ENCODE peak calls at places on chromosome 9, in six cellular contexts. B is GM12878, R is body of pancreas, Y is upper lobe of left lung, D is prostate gland, M is HCT116. L is an unnamed sample.

GRCh38 chr9:85258823-85259370 is 482.9 kb downstream of the AGTPBP1 start:
- DNase-seq in R (peak; percentile 68), M (peak; percentile 63), D (peak; percentile 16), B (peak; percentile 20), Y (peak; percentile 25), L (peak; percentile 46)

GRCh38 chr9:98218562-98219363 is 26.3 kb upstream of the CORO2A start:
- DNase-seq in M (no peak), Y (peak; percentile 68), R (no peak), B (no peak), D (no peak), L (no peak)

GRCh38 chr9:115992834-115993233 is 160.8 kb upstream of the PAPPA start:
- DNase-seq in Y (no peak), D (no peak), B (no peak), M (no peak), R (no peak), L (no peak)

GRCh38 chr9:106613250-106613737 is 249.7 kb upstream of the ZNF462 start:
- DNase-seq in B (no peak), D (peak; percentile 18), M (no peak), R (peak; percentile 23), Y (peak; percentile 63), L (no peak)

GRCh38 chr9:97299809-97300414 is 7.5 kb upstream of the CCDC180 start:
- DNase-seq in D (no peak), M (no peak), R (no peak), Y (no peak), B (peak; percentile 35), L (no peak)

GRCh38 chr9:4842213-4842612 is 49.5 kb downstream of the RCL1 start:
- DNase-seq in R (no peak), D (no peak), M (no peak), B (no peak), Y (no peak), L (no peak)

GRCh38 chr9:87786423-87786822 is 60.5 kb downstream of the CTSL start:
- DNase-seq in M (no peak), B (no peak), D (no peak), Y (no peak), R (no peak), L (no peak)

GRCh38 chr9:137988051-137988450 is 110.5 kb downstream of the CACNA1B start:
- DNase-seq in B (no peak), M (no peak), R (no peak), Y (no peak), D (no peak), L (no peak)

GRCh38 chr9:98873535-98874432 is 66.3 kb downstream of the GALNT12 start:
- DNase-seq in Y (no peak), B (no peak), R (peak; percentile 39), M (no peak), D (no peak), L (no peak)

GRCh38 chr9:6149315-6149714 is 66.3 kb upstream of the IL33 start:
- DNase-seq in D (no peak), B (no peak), Y (no peak), R (no peak), M (no peak), L (no peak)

GRCh38 chr9:10251490-10251889 is 361.3 kb downstream of the PTPRD start:
- DNase-seq in M (no peak), R (no peak), Y (no peak), B (no peak), D (no peak), L (peak; percentile 48)

GRCh38 chr9:71746023-71746752 is 22.1 kb downstream of the CEMIP2 start:
- DNase-seq in B (no peak), R (no peak), Y (no peak), M (no peak), D (no peak), L (no peak)

GRCh38 chr9:70412678-70413426 is 1.6 kb downstream of the KLF9 start:
- DNase-seq in B (no peak), D (peak; percentile 64), M (no peak), Y (peak; percentile 83), R (peak; percentile 91), L (peak; percentile 76)

GRCh38 chr9:70413427-70413797 is 1.0 kb downstream of the KLF9 start:
- DNase-seq in Y (peak; percentile 40), M (no peak), B (no peak), R (no peak), D (no peak), L (peak; percentile 92)

GRCh38 chr9:70411141-70411929 is 3.1 kb downstream of the KLF9 start:
- DNase-seq in Y (peak; percentile 73), R (peak; percentile 68), B (no peak), M (no peak), D (peak; percentile 61), L (no peak)

GRCh38 chr9:70410368-70410767 is 4.1 kb downstream of the KLF9 start:
- DNase-seq in D (no peak), M (no peak), B (no peak), R (no peak), Y (no peak), L (no peak)

DNA sequence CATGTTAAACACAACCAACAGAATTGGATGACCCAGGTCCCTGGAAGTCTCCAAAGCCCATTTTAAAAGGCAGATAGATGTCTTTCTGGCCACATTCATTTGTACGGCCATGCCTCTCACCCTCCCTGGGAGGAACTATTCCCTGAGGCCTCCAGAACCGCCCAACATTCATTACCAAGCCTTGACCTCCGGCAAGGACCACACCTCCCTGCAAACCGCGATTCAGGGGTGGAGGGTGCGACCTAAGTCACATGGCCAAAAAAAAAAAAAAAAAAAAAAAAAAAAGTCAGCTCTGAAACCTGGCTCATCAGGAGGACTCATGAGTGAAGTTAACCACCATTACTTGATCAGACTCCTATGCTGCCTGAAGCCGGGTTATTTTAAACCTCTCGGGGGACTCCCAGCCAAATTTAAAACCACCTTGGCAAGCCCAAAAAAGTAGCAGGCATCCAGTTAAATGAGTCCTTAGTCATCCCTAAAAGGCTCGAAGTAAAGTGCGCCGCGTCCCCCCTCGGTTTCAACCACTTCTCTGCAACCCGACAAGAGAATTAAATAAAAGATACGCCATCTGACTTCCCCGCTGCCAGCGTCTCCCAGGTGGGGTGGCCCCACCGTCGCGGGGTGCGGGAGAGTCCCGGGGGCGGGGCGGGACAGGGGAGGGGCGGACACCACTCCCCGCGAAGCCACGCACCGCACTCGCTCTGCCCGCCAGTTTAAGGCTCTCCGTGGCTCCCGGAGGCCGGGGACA is 2.4 kb downstream of the KLF9 start:
- DNase-seq in D (peak; percentile 69), M (peak; percentile 27), R (peak; percentile 77), B (peak; percentile 51), Y (peak; percentile 78), L (peak; percentile 73)
- TF ChIP-seq POLR2A in D (peak; percentile 54), M (no peak), R (no peak), B (no peak), Y (peak; percentile 72), L (peak; percentile 87)

GRCh38 chr9:92636627-92637026 is 33.3 kb downstream of the IPPK start:
- DNase-seq in M (no peak), Y (no peak), B (no peak), R (no peak), D (no peak), L (no peak)

GRCh38 chr9:92633879-92634278 is 36.1 kb downstream of the IPPK start:
- DNase-seq in Y (no peak), R (no peak), M (no peak), D (no peak), B (no peak), L (no peak)

GRCh38 chr9:92632641-92633040 is 37.3 kb downstream of the IPPK start:
- DNase-seq in B (no peak), M (no peak), Y (no peak), D (no peak), R (no peak), L (no peak)

GRCh38 chr9:92635760-92636159 is 34.2 kb downstream of the IPPK start:
- DNase-seq in Y (no peak), M (no peak), D (no peak), B (no peak), R (no peak), L (no peak)

GRCh38 chr9:92634712-92635605 is 35.0 kb downstream of the IPPK start:
- DNase-seq in M (peak; percentile 41), D (peak; percentile 39), Y (peak; percentile 54), B (peak; percentile 15), R (peak; percentile 75), L (peak; percentile 88)
- TF ChIP-seq POLR2A in M (no peak), D (no peak), Y (no peak), B (no peak), R (no peak), L (no peak)

GRCh38 chr9:94729199-94729598 is 2.7 kb downstream of the AOPEP start:
- DNase-seq in R (no peak), B (no peak), M (no peak), Y (no peak), D (no peak), L (peak; percentile 6)

GRCh38 chr9:94728719-94729118 is 2.2 kb downstream of the AOPEP start:
- DNase-seq in Y (no peak), R (no peak), D (no peak), B (no peak), M (no peak), L (no peak)

GRCh38 chr9:94721754-94722153 is 4.7 kb upstream of the AOPEP start:
- DNase-seq in Y (no peak), D (no peak), R (no peak), B (no peak), M (no peak), L (no peak)

GRCh38 chr9:94725293-94725692 is 1.2 kb upstream of the AOPEP start:
- DNase-seq in D (no peak), Y (no peak), M (no peak), B (no peak), R (no peak), L (no peak)

DNA sequence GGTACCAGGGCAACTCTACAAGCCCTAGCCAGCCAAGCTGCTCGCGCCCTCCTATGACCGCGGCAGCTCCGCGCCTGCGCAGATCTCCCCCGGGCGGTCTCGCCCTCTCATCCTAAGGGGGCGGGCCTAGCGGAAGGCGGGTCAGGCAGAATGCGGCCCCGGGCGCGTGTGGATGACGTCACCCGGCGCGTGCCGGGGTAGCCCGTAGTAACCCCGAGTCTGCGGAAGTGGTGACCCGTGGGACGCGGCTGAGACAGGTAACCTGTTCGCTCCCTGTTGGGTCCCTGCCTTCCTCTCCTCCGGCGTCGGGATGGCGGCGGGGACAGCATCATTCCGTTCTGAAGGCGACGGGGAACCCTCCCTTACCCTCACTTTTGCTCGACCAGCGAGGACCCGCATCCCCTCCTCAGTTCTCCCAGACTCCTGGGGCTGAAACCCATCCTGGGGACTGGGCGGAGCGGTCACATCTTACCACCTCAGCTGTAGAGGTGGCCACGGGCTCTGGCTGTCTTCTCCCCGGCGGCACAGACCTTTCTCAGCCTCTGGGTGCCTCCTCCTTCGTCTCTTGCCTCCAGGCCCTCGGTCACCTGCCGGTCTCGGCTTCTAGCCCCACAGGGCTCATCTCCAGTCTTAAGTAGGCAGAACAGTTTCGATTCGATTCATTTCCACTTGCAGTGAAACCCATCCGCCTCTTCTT is at the start of gene AOPEP:
- DNase-seq in M (peak; percentile 90), R (peak; percentile 99), D (peak; percentile 97), B (peak; percentile 86), Y (peak; percentile 99), L (peak; percentile 99)
- TF ChIP-seq POLR2A in M (peak; percentile 89), R (peak; percentile 84), D (peak; percentile 88), B (peak; percentile 94), Y (peak; percentile 77), L (peak; percentile 91)

GRCh38 chr9:95018099-95018927 is 291.8 kb downstream of the AOPEP start:
- DNase-seq in R (no peak), B (no peak), Y (peak; percentile 54), D (peak; percentile 55), M (peak; percentile 32), L (peak; percentile 15)
- TF ChIP-seq POLR2A in R (peak; percentile 14), B (no peak), Y (no peak), D (no peak), M (no peak), L (no peak)

L was measured in erythroblast.